ENCODE peak calls at places on chromosome 10, in six cellular contexts. One of them, this sample, is unnamed.

GRCh38 chr10:118373786-118374185 is 31.7 kb upstream of the FAM204A start:
- DNase-seq in IMR-90: peak
- DNase-seq in H9: no peak
- DNase-seq in trophoblast cell: no peak
- DNase-seq in mesendoderm: peak
- DNase-seq in H1: no peak
- DNase-seq in this sample: no peak

GRCh38 chr10:1737222-1738061 is at the start of gene ADARB2:
- DNase-seq in IMR-90: no peak
- DNase-seq in H9: peak
- DNase-seq in trophoblast cell: no peak
- DNase-seq in mesendoderm: peak
- DNase-seq in H1: peak
- DNase-seq in this sample: peak

GRCh38 chr10:34319197-34319846 is 495.8 kb downstream of the PARD3 start:
- DNase-seq in IMR-90: peak
- DNase-seq in H9: no peak
- DNase-seq in trophoblast cell: peak
- DNase-seq in mesendoderm: peak
- DNase-seq in H1: no peak
- DNase-seq in this sample: no peak

GRCh38 chr10:60914676-60915075 is 29.3 kb downstream of the RHOBTB1 start:
- DNase-seq in IMR-90: peak
- DNase-seq in H9: no peak
- DNase-seq in trophoblast cell: peak
- DNase-seq in mesendoderm: no peak
- DNase-seq in H1: no peak
- DNase-seq in this sample: no peak

GRCh38 chr10:110411047-110411410 is 86.7 kb upstream of the DUSP5 start:
- DNase-seq in IMR-90: peak
- DNase-seq in H9: no peak
- DNase-seq in trophoblast cell: no peak
- DNase-seq in mesendoderm: no peak
- DNase-seq in H1: no peak
- DNase-seq in this sample: no peak

GRCh38 chr10:89079991-89080390 is 89.4 kb downstream of the FAS start:
- DNase-seq in IMR-90: no peak
- DNase-seq in H9: no peak
- DNase-seq in trophoblast cell: no peak
- DNase-seq in mesendoderm: no peak
- DNase-seq in H1: no peak
- DNase-seq in this sample: no peak

GRCh38 chr10:9646201-9646600 is 1371.5 kb upstream of the CELF2 start:
- DNase-seq in IMR-90: no peak
- DNase-seq in H9: no peak
- DNase-seq in trophoblast cell: no peak
- DNase-seq in mesendoderm: peak
- DNase-seq in H1: no peak
- DNase-seq in this sample: no peak

GRCh38 chr10:96227206-96227605 is 44.2 kb downstream of the BLNK start:
- DNase-seq in IMR-90: no peak
- DNase-seq in H9: no peak
- DNase-seq in trophoblast cell: no peak
- DNase-seq in mesendoderm: no peak
- DNase-seq in H1: no peak
- DNase-seq in this sample: no peak

GRCh38 chr10:102654969-102655368 is 10.7 kb downstream of the TRIM8 start:
- DNase-seq in IMR-90: no peak
- DNase-seq in H9: no peak
- DNase-seq in trophoblast cell: no peak
- DNase-seq in mesendoderm: no peak
- DNase-seq in H1: no peak
- DNase-seq in this sample: no peak

GRCh38 chr10:16597656-16598055 is 76.0 kb upstream of the C1QL3 start:
- DNase-seq in IMR-90: peak
- DNase-seq in H9: no peak
- DNase-seq in trophoblast cell: no peak
- DNase-seq in mesendoderm: no peak
- DNase-seq in H1: no peak
- DNase-seq in this sample: no peak
- H4K8ac ChIP-seq in IMR-90: no peak
- H4K8ac ChIP-seq in H9: no peak
- H4K8ac ChIP-seq in trophoblast cell: no peak
- H4K8ac ChIP-seq in mesendoderm: no peak
- H4K8ac ChIP-seq in H1: no peak
- H4K8ac ChIP-seq in this sample: no peak

GRCh38 chr10:126588024-126588423 is 82.5 kb downstream of the C10orf90 start:
- DNase-seq in IMR-90: no peak
- DNase-seq in H9: no peak
- DNase-seq in trophoblast cell: no peak
- DNase-seq in mesendoderm: no peak
- DNase-seq in H1: no peak
- DNase-seq in this sample: no peak
- H3K4me2 ChIP-seq in IMR-90: no peak
- H3K4me2 ChIP-seq in H9: no peak
- H3K4me2 ChIP-seq in trophoblast cell: no peak
- H3K4me2 ChIP-seq in mesendoderm: no peak
- H3K4me2 ChIP-seq in H1: no peak
- H3K4me2 ChIP-seq in this sample: no peak

DNA sequence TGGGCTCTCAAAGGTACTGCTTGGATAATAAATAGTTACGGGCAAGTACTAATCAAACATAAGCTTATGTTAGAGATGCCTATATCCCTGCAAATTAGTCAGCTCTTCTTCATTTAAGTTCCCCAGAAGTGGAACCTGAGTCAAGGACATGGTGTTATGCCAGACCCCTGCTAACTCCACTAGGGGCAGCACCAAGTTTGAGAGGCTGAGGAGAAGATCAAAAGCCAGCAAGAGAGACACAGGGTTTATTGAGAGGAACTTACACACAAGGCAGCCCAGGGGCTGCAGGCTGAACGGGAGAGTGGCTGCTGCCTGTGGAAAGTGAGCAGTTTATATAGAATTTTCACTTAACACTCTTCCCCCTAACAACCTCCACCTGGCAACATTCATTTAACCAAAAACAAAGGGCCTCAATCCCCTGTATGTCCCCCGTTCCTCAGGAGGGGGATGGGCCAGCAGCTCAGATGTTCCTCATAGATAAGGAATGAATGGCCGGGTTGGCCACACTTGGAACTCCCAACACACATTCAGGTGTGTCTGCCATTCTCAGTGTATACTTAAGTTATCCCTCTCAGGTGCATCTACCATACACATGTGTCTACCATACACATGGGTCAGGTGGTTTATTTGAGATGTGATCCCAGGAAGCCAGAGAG is 62.6 kb upstream of the GHITM start:
- DNase-seq in IMR-90: peak
- DNase-seq in H9: peak
- DNase-seq in trophoblast cell: no peak
- DNase-seq in mesendoderm: peak
- DNase-seq in H1: no peak
- DNase-seq in this sample: no peak
- H4K8ac ChIP-seq in IMR-90: no peak
- H4K8ac ChIP-seq in H9: no peak
- H4K8ac ChIP-seq in trophoblast cell: no peak
- H4K8ac ChIP-seq in mesendoderm: no peak
- H4K8ac ChIP-seq in H1: no peak
- H4K8ac ChIP-seq in this sample: no peak

GRCh38 chr10:4772202-4772570 is 53.8 kb upstream of the AKR1E2 start:
- DNase-seq in IMR-90: no peak
- DNase-seq in H9: no peak
- DNase-seq in trophoblast cell: no peak
- DNase-seq in mesendoderm: no peak
- DNase-seq in H1: no peak
- DNase-seq in this sample: no peak

GRCh38 chr10:4766449-4766848 is 59.6 kb upstream of the AKR1E2 start:
- DNase-seq in IMR-90: peak
- DNase-seq in H9: no peak
- DNase-seq in trophoblast cell: no peak
- DNase-seq in mesendoderm: no peak
- DNase-seq in H1: no peak
- DNase-seq in this sample: no peak

GRCh38 chr10:4771554-4772201 is 54.3 kb upstream of the AKR1E2 start:
- DNase-seq in IMR-90: peak
- DNase-seq in H9: no peak
- DNase-seq in trophoblast cell: no peak
- DNase-seq in mesendoderm: no peak
- DNase-seq in H1: no peak
- DNase-seq in this sample: no peak

GRCh38 chr10:4767033-4767814 is 58.8 kb upstream of the AKR1E2 start:
- DNase-seq in IMR-90: peak
- DNase-seq in H9: no peak
- DNase-seq in trophoblast cell: no peak
- DNase-seq in mesendoderm: peak
- DNase-seq in H1: no peak
- DNase-seq in this sample: peak

GRCh38 chr10:4770766-4771553 is 55.0 kb upstream of the AKR1E2 start:
- DNase-seq in IMR-90: peak
- DNase-seq in H9: no peak
- DNase-seq in trophoblast cell: no peak
- DNase-seq in mesendoderm: peak
- DNase-seq in H1: no peak
- DNase-seq in this sample: no peak
- H3K4me2 ChIP-seq in IMR-90: peak
- H3K4me2 ChIP-seq in H9: no peak
- H3K4me2 ChIP-seq in trophoblast cell: no peak
- H3K4me2 ChIP-seq in mesendoderm: no peak
- H3K4me2 ChIP-seq in H1: no peak
- H3K4me2 ChIP-seq in this sample: no peak